ENCODE peak calls at places on chromosomes 2 and 18, in eight cellular contexts. O, F, G, X, J, P, N and E are unnamed samples. For H3K27me3, the result is how much of the 10 kb centered on the place peaks cover.

GRCh38 chr2:157492189-157492773 is 48.4 kb upstream of the CYTIP start:
- DNase-seq in X (no peak), J (peak), F (peak), G (peak), N (peak), O (peak), P (no peak), E (peak)

GRCh38 chr2:26693287-26693849 is 846 bp downstream of the KCNK3 start:
- DNase-seq in G (peak), N (peak), F (no peak), J (no peak), X (no peak), P (no peak), O (no peak), E (no peak)

GRCh38 chr2:217553202-217553601 is 449.6 kb downstream of the TNS1 start:
- DNase-seq in F (no peak), J (no peak), O (no peak), G (no peak), P (no peak), N (no peak), X (no peak), E (no peak)

GRCh38 chr2:114252713-114253112 is 189.7 kb upstream of the DPP10 start:
- DNase-seq in J (no peak), P (no peak), N (no peak), X (no peak), F (no peak), G (no peak), O (no peak), E (no peak)

GRCh38 chr2:37394263-37394662 is 49.8 kb downstream of the QPCT start:
- DNase-seq in P (no peak), G (no peak), O (no peak), X (no peak), N (no peak), J (no peak), F (no peak), E (no peak)

GRCh38 chr2:56680971-56681631 is 497.3 kb downstream of the CCDC85A start:
- DNase-seq in O (no peak), N (no peak), J (no peak), P (no peak), X (no peak), F (peak), G (no peak), E (peak)

GRCh38 chr2:9984861-9985480 is 33.5 kb downstream of the GRHL1 start:
- DNase-seq in G (no peak), P (no peak), F (no peak), J (no peak), X (no peak), N (no peak), O (no peak), E (peak)

GRCh38 chr2:72788756-72789155 is 37.1 kb downstream of the EXOC6B start:
- DNase-seq in N (no peak), J (no peak), P (no peak), G (no peak), F (peak), O (no peak), X (no peak), E (peak)

GRCh38 chr2:202548240-202548639 is 86.5 kb upstream of the FAM117B start:
- DNase-seq in X (no peak), N (no peak), P (no peak), F (no peak), O (no peak), G (no peak), J (no peak), E (no peak)

GRCh38 chr18:57276720-57277284 is 75.6 kb upstream of the ST8SIA3 start:
- DNase-seq in G (no peak), P (no peak), X (no peak), F (no peak), N (no peak), J (no peak), O (no peak), E (no peak)

GRCh38 chr2:238949710-238950345 is 101.9 kb downstream of the TWIST2 start:
- DNase-seq in N (no peak), F (no peak), X (no peak), O (no peak), G (no peak), J (no peak), P (no peak), E (no peak)

GRCh38 chr18:22683196-22683676 is 249.9 kb upstream of the RBBP8 start:
- DNase-seq in P (peak), F (peak), G (no peak), N (peak), J (no peak), O (peak), X (no peak), E (peak)

GRCh38 chr2:238101891-238102841 is 2.0 kb downstream of the ESPNL start:
- DNase-seq in J (peak), P (peak), G (peak), O (peak), X (no peak), F (no peak), N (no peak), E (no peak)

GRCh38 chr18:58565021-58565420 is 63.9 kb downstream of the ALPK2 start:
- DNase-seq in O (no peak), J (no peak), X (no peak), G (no peak), N (no peak), P (no peak), F (no peak), E (no peak)

GRCh38 chr2:9739508-9739907 is 103.8 kb upstream of the TAF1B start:
- DNase-seq in N (peak), F (no peak), P (no peak), X (no peak), J (peak), G (no peak), O (peak), E (no peak)

GRCh38 chr18:46332956-46333355 is 228.8 kb downstream of the HAUS1 start:
- DNase-seq in J (no peak), P (no peak), O (no peak), F (no peak), N (peak), G (peak), X (no peak), E (peak)
- H3K4me3 ChIP-seq in J (peak), P (peak), O (no peak), F (peak), N (no peak), G (peak), X (peak), E (peak)

GRCh38 chr18:3869848-3870247 is 419.9 kb downstream of the TGIF1 start:
- DNase-seq in F (peak), G (no peak), O (no peak), X (no peak), P (no peak), J (no peak), N (no peak), E (peak)
- TF ChIP-seq CTCF in F (peak), G (peak), O (no peak), X (peak), P (peak), J (peak), N (no peak), E (peak)

GRCh38 chr18:37361223-37362157 is 204.1 kb downstream of the CELF4 start:
- DNase-seq in N (no peak), X (no peak), O (no peak), F (no peak), P (peak), G (no peak), J (no peak), E (no peak)
- H3K27me3 ChIP-seq in N (under half), X (under half), O (under half), F (under half), P (under half), G (under half), J (under half), E (under half)

DNA sequence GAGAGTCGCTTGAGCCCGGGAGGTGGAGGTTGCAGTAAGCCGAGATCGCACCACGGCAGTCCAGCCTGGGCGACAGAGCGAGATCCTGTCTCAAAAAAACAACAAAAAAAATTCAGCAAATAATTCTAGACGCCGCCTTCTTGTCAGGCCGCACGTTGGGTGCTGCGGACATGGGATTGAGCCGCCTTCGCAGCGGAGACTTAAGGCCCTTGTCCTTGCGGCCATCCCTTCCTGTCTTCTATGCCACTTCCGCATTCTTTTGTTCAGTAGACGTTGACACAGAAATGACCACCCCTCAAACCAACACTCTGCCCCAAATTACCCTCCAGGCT is 15.8 kb downstream of the PTPN18 start:
- DNase-seq in O (no peak), P (no peak), G (peak), F (no peak), J (no peak), N (no peak), X (no peak), E (no peak)
- H3K4me3 ChIP-seq in O (peak), P (peak), G (peak), F (no peak), J (peak), N (peak), X (peak), E (peak)

GRCh38 chr2:68342470-68342869 is 22.6 kb upstream of the PLEK start:
- DNase-seq in G (no peak), N (no peak), O (no peak), F (no peak), P (no peak), J (no peak), X (no peak), E (peak)
- TF ChIP-seq CTCF in G (no peak), N (no peak), O (no peak), F (no peak), P (no peak), J (no peak), X (no peak), E (no peak)

GRCh38 chr2:152238021-152238420 is 62.5 kb upstream of the STAM2 start:
- DNase-seq in X (no peak), J (no peak), G (no peak), P (no peak), N (no peak), O (no peak), F (no peak), E (no peak)

GRCh38 chr2:152243723-152244122 is 68.2 kb upstream of the STAM2 start:
- DNase-seq in N (no peak), F (no peak), X (no peak), G (no peak), O (no peak), J (no peak), P (no peak), E (no peak)

GRCh38 chr2:152242787-152243472 is 67.4 kb upstream of the STAM2 start:
- DNase-seq in J (no peak), N (no peak), F (no peak), O (no peak), X (no peak), G (peak), P (no peak), E (no peak)

GRCh38 chr2:152241956-152242355 is 66.4 kb upstream of the STAM2 start:
- DNase-seq in O (no peak), X (no peak), F (peak), N (no peak), G (no peak), J (no peak), P (no peak), E (peak)

GRCh38 chr2:152240559-152241231 is 65.1 kb upstream of the STAM2 start:
- DNase-seq in N (no peak), G (no peak), O (no peak), J (no peak), X (peak), F (peak), P (no peak), E (peak)
- H3K27me3 ChIP-seq in N (under half), G (under half), O (under half), J (under half), X (under half), F (under half), P (under half), E (under half)

GRCh38 chr2:127411609-127412370 is 6.4 kb upstream of the PROC start:
- DNase-seq in X (peak), O (no peak), P (no peak), J (no peak), F (no peak), G (no peak), N (no peak), E (peak)
- H3K4me3 ChIP-seq in X (peak), O (no peak), P (no peak), J (peak), F (peak), G (no peak), N (no peak), E (no peak)